ENCODE peak calls at places on chromosomes 7 and 10, in seven cellular contexts. R is mammary epithelial cell; V is mesothelial cell of epicardium; K is GM03348; M is effector CD4-positive, alpha-beta T cell; J is adipocyte; S is MV-4-11. Z is an unnamed sample.

GRCh38 chr10:71307469-71308085 is 11.5 kb upstream of the SLC29A3 start:
- DNase-seq in R (no peak), V (no peak), K (no peak), M (no peak), J (no peak), S (no peak), Z (no peak)

GRCh38 chr10:103691723-103692380 is 163.5 kb downstream of the SH3PXD2A start:
- DNase-seq in R (peak; percentile 20), V (no peak), K (no peak), M (no peak), J (no peak), S (no peak), Z (peak; percentile 22)

GRCh38 chr7:47411281-47411869 is 170.5 kb downstream of the TNS3 start:
- DNase-seq in R (no peak), V (no peak), K (no peak), M (no peak), J (no peak), S (no peak), Z (no peak)

GRCh38 chr10:64209574-64209973 is 688.4 kb downstream of the REEP3 start:
- DNase-seq in R (no peak), V (no peak), K (no peak), M (no peak), J (no peak), S (no peak), Z (peak; percentile 0)

GRCh38 chr10:68796609-68797008 is 30.7 kb upstream of the STOX1 start:
- DNase-seq in R (peak; percentile 81), V (no peak), K (peak; percentile 35), M (no peak), J (no peak), S (no peak), Z (peak; percentile 28)

GRCh38 chr7:18313970-18314369 is 181.6 kb upstream of the HDAC9 start:
- DNase-seq in R (no peak), V (no peak), K (no peak), M (no peak), J (peak; percentile 31), S (no peak), Z (no peak)

GRCh38 chr7:140679186-140679585 is 6.4 kb downstream of the ADCK2 start:
- DNase-seq in R (no peak), V (no peak), K (no peak), M (no peak), J (no peak), S (no peak), Z (no peak)

GRCh38 chr10:9342865-9343450 is 1288.5 kb downstream of the GATA3 start:
- DNase-seq in R (peak; percentile 6), V (no peak), K (peak; percentile 45), M (no peak), J (peak; percentile 60), S (peak; percentile 23), Z (peak; percentile 47)

GRCh38 chr10:86363184-86363832 is 3.3 kb downstream of the GRID1 start:
- DNase-seq in R (peak; percentile 26), V (no peak), K (no peak), M (no peak), J (no peak), S (no peak), Z (peak; percentile 23)

GRCh38 chr7:79091011-79091410 is 362.5 kb downstream of the MAGI2 start:
- DNase-seq in R (no peak), V (no peak), K (no peak), M (no peak), J (no peak), S (no peak), Z (no peak)

GRCh38 chr10:75497997-75498797 is 66.8 kb downstream of the LRMDA start:
- DNase-seq in R (no peak), V (no peak), K (peak; percentile 23), M (no peak), J (no peak), S (no peak), Z (no peak)

GRCh38 chr10:68550747-68551411 is 9.3 kb upstream of the TET1 start:
- DNase-seq in R (peak; percentile 63), V (no peak), K (peak; percentile 87), M (no peak), J (peak; percentile 94), S (peak; percentile 57), Z (peak; percentile 83)

GRCh38 chr10:17394854-17395253 is 59.5 kb downstream of the ST8SIA6 start:
- DNase-seq in R (no peak), V (no peak), K (no peak), M (no peak), J (no peak), S (no peak), Z (no peak)

GRCh38 chr10:86775056-86775858 is 18.8 kb downstream of the BMPR1A start:
- DNase-seq in R (peak; percentile 36), V (no peak), K (no peak), M (no peak), J (peak; percentile 56), S (no peak), Z (peak; percentile 76)

GRCh38 chr10:96507044-96507443 is 6.7 kb downstream of the TLL2 start:
- DNase-seq in R (no peak), V (no peak), K (no peak), M (no peak), J (no peak), S (no peak), Z (no peak)

GRCh38 chr10:126062132-126063032 is 166.0 kb downstream of the FANK1 start:
- DNase-seq in R (peak; percentile 97), V (no peak), K (peak; percentile 94), M (no peak), J (peak; percentile 98), S (peak; percentile 49), Z (peak; percentile 96)

GRCh38 chr7:4633012-4633411 is 49.1 kb upstream of the FOXK1 start:
- DNase-seq in R (peak; percentile 78), V (no peak), K (peak; percentile 40), M (no peak), J (peak; percentile 42), S (peak; percentile 45), Z (peak; percentile 53)

GRCh38 chr10:27679369-27679897 is 66.2 kb downstream of the MKX start:
- DNase-seq in R (no peak), V (no peak), K (no peak), M (no peak), J (no peak), S (no peak), Z (no peak)

GRCh38 chr10:120262857-120263547 is 194.0 kb upstream of the PLPP4 start:
- DNase-seq in R (peak; percentile 58), V (no peak), K (no peak), M (no peak), J (no peak), S (no peak), Z (peak; percentile 36)

GRCh38 chr7:33961948-33962347 is 56.6 kb downstream of the BMPER start:
- DNase-seq in R (no peak), V (no peak), K (peak; percentile 52), M (no peak), J (no peak), S (no peak), Z (no peak)

GRCh38 chr7:66869660-66870450 is 51.2 kb upstream of the TMEM248 start:
- DNase-seq in R (no peak), V (no peak), K (no peak), M (no peak), J (no peak), S (no peak), Z (no peak)

GRCh38 chr10:88893611-88894010 is 13.6 kb downstream of the STAMBPL1 start:
- DNase-seq in R (no peak), V (no peak), K (peak; percentile 66), M (no peak), J (no peak), S (no peak), Z (peak; percentile 66)

GRCh38 chr10:114374141-114374791 is 30.0 kb downstream of the AFAP1L2 start:
- DNase-seq in R (no peak), V (no peak), K (no peak), M (no peak), J (peak; percentile 57), S (no peak), Z (no peak)

GRCh38 chr7:81624021-81624630 is 145.7 kb downstream of the HGF start:
- DNase-seq in R (no peak), V (no peak), K (no peak), M (no peak), J (no peak), S (no peak), Z (peak; percentile 91)

GRCh38 chr10:126913316-126913715 is 8.1 kb downstream of the DOCK1 start:
- DNase-seq in R (no peak), V (no peak), K (no peak), M (no peak), J (no peak), S (no peak), Z (no peak)

GRCh38 chr7:1110358-1110757 is 22.4 kb downstream of the GPER1 start:
- DNase-seq in R (no peak), V (no peak), K (no peak), M (no peak), J (no peak), S (no peak), Z (no peak)

GRCh38 chr7:6453737-6454136 is 6.0 kb upstream of the DAGLB start:
- DNase-seq in R (peak; percentile 96), V (no peak), K (peak; percentile 68), M (no peak), J (peak; percentile 78), S (no peak), Z (peak; percentile 83)

Z was measured in iris pigment epithelial cell.